ENCODE peak calls at places on chromosome 9, in eight cellular contexts. B is H9, H is Karpas-422, E is osteoblast, V is neuronal stem cell, L is H1, T is fibroblast of lung, Q is SK-N-SH. C is an unnamed sample.

GRCh38 chr9:125663127-125663526 is 43.9 kb downstream of the MAPKAP1 start:
- DNase-seq in Q (no peak), E (peak; percentile 88), H (no peak), T (peak; percentile 45), L (no peak), V (no peak), B (no peak), C (no peak)

GRCh38 chr9:36854034-36854433 is 180.0 kb downstream of the PAX5 start:
- DNase-seq in T (no peak), E (no peak), L (no peak), Q (no peak), H (no peak), B (no peak), V (no peak), C (no peak)

GRCh38 chr9:136052433-136052880 is 42.6 kb downstream of the NACC2 start:
- DNase-seq in T (no peak), B (peak; percentile 67), V (no peak), L (no peak), Q (no peak), H (no peak), E (peak; percentile 95), C (no peak)

GRCh38 chr9:93636172-93636661 is 59.8 kb downstream of the PHF2 start:
- DNase-seq in T (no peak), E (no peak), L (no peak), B (no peak), Q (no peak), H (no peak), V (no peak), C (no peak)

GRCh38 chr9:79588488-79588887 is 16.7 kb downstream of the TLE4 start:
- DNase-seq in H (no peak), L (no peak), V (no peak), Q (no peak), E (no peak), T (no peak), B (no peak), C (no peak)

GRCh38 chr9:93675336-93676150 is 99.2 kb downstream of the PHF2 start:
- DNase-seq in B (peak; percentile 20), L (peak; percentile 39), H (no peak), Q (peak; percentile 18), E (peak; percentile 65), V (no peak), T (no peak), C (no peak)

GRCh38 chr9:21030389-21031035 is 928 bp downstream of the HACD4 start:
- DNase-seq in T (peak; percentile 24), E (peak; percentile 93), L (no peak), Q (no peak), B (no peak), V (no peak), H (peak; percentile 44), C (no peak)

GRCh38 chr9:20352531-20352930 is 269.8 kb downstream of the MLLT3 start:
- DNase-seq in Q (no peak), L (no peak), H (no peak), V (no peak), B (no peak), E (no peak), T (no peak), C (no peak)

GRCh38 chr9:110110154-110110553 is 97.8 kb downstream of the C9orf152 start:
- DNase-seq in Q (no peak), V (no peak), E (no peak), H (no peak), T (no peak), L (no peak), B (no peak), C (peak; percentile 72)

GRCh38 chr9:126806336-126806735 is 1.5 kb downstream of the ZBTB43 start:
- DNase-seq in L (no peak), H (no peak), V (no peak), E (no peak), B (no peak), Q (no peak), T (peak; percentile 62), C (no peak)

GRCh38 chr9:22002038-22002437 is 7.1 kb downstream of the CDKN2B start:
- DNase-seq in B (no peak), L (no peak), H (peak; percentile 59), V (no peak), E (peak; percentile 5), Q (no peak), T (no peak), C (no peak)

GRCh38 chr9:121567142-121568100 is 67.8 kb upstream of the GGTA1 start:
- DNase-seq in V (no peak), L (no peak), E (peak; percentile 78), H (no peak), B (no peak), Q (peak; percentile 85), T (no peak), C (no peak)

DNA sequence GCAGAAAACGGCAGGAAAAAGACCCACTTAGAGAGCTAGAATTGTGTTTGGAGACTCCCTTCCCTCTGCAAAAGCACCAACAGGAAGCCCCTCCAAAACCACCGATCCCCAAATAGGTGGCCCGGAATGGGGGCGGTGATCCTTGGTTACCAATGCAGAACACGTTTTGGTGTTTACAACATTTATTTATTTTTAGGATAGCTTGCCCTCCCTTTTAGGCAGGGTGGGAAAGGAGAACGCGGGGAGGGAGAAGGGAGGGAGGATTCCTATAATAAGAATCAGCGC is 579 bp upstream of the NTRK2 start:
- DNase-seq in E (peak; percentile 90), T (no peak), H (no peak), V (no peak), B (no peak), L (no peak), Q (no peak), C (no peak)
- H2AFZ ChIP-seq in E (no peak overlapping the region), T (no peak overlapping the region), H (no peak overlapping the region), V (peak overlapping the region; percentile 99), B (no peak overlapping the region), L (no peak overlapping the region), Q (peak overlapping the region; percentile 63), C (no peak overlapping the region)

DNA sequence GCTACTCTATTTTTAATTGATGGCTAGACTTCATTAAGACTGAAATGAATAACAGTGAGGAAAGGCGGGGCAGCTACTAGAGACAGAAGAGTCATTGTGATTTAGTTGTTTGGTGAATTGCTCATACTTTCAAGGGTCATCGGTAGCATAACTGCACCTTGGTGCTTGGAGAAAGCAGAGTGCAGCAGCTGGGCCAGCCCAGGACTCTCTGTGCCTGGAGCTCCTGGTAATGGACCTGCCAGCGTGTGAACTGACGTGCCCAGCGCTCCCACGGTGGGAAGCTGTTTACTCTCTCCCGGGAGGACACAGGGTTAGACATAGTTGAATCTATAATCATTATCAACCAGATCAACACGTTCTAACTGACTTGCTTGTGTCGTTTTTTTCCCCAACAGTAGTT is 42.9 kb downstream of the LURAP1L start:
- DNase-seq in Q (no peak), T (peak; percentile 79), H (no peak), B (no peak), L (no peak), V (no peak), E (peak; percentile 15), C (no peak)
- H3K4me1 ChIP-seq in Q (peaks cover 17% of the 10 kb centered on the region), T (peaks cover 28% of the 10 kb centered on the region), H (no peaks in the 10 kb centered on the region), B (no peaks in the 10 kb centered on the region), L (no peaks in the 10 kb centered on the region), V (no peaks in the 10 kb centered on the region), E (peaks cover 84% of the 10 kb centered on the region), C (no peaks in the 10 kb centered on the region)

DNA sequence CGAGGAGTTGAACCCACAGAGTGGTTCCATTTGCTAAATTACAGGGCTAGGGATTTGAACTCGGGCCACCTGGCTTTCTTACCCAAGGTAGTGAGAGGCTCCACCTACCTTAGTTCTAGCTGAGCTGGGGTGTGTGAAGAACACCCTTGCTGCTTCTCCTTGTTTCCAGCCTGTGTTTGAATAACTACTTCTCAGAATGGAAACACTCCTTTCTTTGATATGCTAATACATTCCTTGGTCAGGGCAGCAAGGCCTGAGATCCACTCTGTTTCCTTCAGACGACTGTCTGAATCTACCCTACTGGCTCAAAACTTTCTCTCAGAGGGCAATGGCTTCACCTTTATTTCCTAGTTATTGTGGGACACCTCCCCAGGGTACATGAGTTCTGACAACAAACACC is 4.2 kb upstream of the ATP6V1G1 start:
- DNase-seq in H (no peak), T (no peak), V (no peak), E (no peak), L (peak; percentile 51), B (peak; percentile 76), Q (no peak), C (no peak)
- H3K9me3 ChIP-seq in H (no peaks in the 10 kb centered on the region), T (no peaks in the 10 kb centered on the region), V (no peaks in the 10 kb centered on the region), E (no peaks in the 10 kb centered on the region), L (no peaks in the 10 kb centered on the region), B (no peaks in the 10 kb centered on the region), Q (no peaks in the 10 kb centered on the region), C (no peaks in the 10 kb centered on the region)

DNA sequence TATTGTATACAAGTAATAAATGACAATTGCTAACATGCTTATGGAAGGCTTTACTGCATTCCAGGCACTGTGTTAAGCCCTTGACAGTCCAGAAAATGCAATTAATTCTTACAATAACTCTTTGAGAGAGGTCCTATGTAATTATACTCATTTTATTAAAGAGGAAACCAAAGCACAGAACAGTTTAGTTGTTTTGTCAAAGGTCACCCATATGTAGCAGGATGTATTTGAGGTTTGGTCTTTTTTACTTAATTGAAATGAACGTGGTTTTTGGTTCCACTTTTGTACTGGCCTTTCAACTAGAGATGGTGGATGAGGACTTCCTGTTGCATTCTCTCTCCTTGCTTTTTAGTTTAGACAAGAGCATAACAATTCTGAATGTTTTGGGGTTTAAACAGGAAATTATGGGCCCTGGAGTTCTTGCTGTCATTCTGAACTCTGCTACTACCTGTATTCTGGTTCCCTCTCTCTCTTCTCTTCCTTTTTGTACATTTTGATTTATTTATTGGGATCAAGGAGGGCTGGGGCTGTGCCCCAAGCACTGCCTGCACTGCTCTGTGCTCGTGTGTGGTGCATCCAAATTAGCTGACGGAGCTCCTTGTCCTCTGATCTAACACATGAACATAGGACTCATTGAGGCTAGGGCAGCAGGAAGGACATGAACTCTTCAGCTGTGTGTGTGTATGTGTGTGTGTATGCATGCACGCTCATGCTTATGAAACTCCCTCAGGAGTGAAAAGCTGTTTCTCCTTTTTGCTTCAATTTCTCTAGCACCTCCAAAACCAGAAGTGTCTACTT is 47.4 kb downstream of the SLC28A3 start:
- DNase-seq in B (no peak), T (no peak), H (no peak), L (no peak), V (no peak), Q (no peak), E (no peak), C (no peak)
- H2AFZ ChIP-seq in B (no peak overlapping the region), T (no peak overlapping the region), H (no peak overlapping the region), L (no peak overlapping the region), V (no peak overlapping the region), Q (no peak overlapping the region), E (no peak overlapping the region), C (no peak overlapping the region)

GRCh38 chr9:134386951-134387831 is 60.9 kb downstream of the RXRA start:
- DNase-seq in T (peak; percentile 31), L (no peak), H (no peak), E (no peak), B (no peak), Q (no peak), V (no peak), C (no peak)
- H3K4me1 ChIP-seq in T (no peaks in the 10 kb centered on the region), L (no peaks in the 10 kb centered on the region), H (no peaks in the 10 kb centered on the region), E (peaks cover 21% of the 10 kb centered on the region), B (no peaks in the 10 kb centered on the region), Q (peaks cover 62% of the 10 kb centered on the region), V (peaks cover 12% of the 10 kb centered on the region), C (no peaks in the 10 kb centered on the region)

C was measured in OCI-LY7.